ENCODE peak calls at places on chromosome 14, in four cellular contexts. J is astrocyte, M is HepG2, O is fibroblast of lung. F is an unnamed sample.

GRCh38 chr14:77869350-77869749 is 69.4 kb downstream of the ADCK1 start:
- DNase-seq in J (no peak), M (no peak), O (no peak), F (no peak)

GRCh38 chr14:24052656-24053547 is 1.1 kb downstream of the CARMIL3 start:
- DNase-seq in J (no peak), M (no peak), O (no peak), F (no peak)

GRCh38 chr14:102751088-102751487 is 26.2 kb upstream of the TRAF3 start:
- DNase-seq in J (no peak), M (no peak), O (no peak), F (no peak)

GRCh38 chr14:68784298-68784910 is 8.5 kb downstream of the ZFP36L1 start:
- DNase-seq in J (no peak), M (peak; percentile 99), O (peak; percentile 47), F (no peak)

GRCh38 chr14:55077155-55077554 is 25.7 kb downstream of the MAPK1IP1L start:
- DNase-seq in J (no peak), M (peak; percentile 19), O (peak; percentile 15), F (peak; percentile 83)

GRCh38 chr14:96741151-96741977 is 55.8 kb upstream of the VRK1 start:
- DNase-seq in J (no peak), M (no peak), O (peak; percentile 30), F (peak; percentile 37)

GRCh38 chr14:59435987-59436386 is 29.2 kb downstream of the GPR135 start:
- DNase-seq in J (no peak), M (no peak), O (no peak), F (no peak)

GRCh38 chr14:57435923-57436322 is 45.5 kb downstream of the NAA30 start:
- DNase-seq in J (no peak), M (no peak), O (no peak), F (no peak)

GRCh38 chr14:79861111-79861510 is 350.2 kb downstream of the DIO2 start:
- DNase-seq in J (no peak), M (no peak), O (no peak), F (no peak)

GRCh38 chr14:52724360-52724644 is 5.7 kb upstream of the STYX start:
- DNase-seq in J (no peak), M (no peak), O (no peak), F (no peak)

GRCh38 chr14:97281741-97282140 is 484.6 kb downstream of the VRK1 start:
- DNase-seq in J (no peak), M (no peak), O (no peak), F (no peak)

GRCh38 chr14:58964598-58964928 is 223.9 kb upstream of the DAAM1 start:
- DNase-seq in J (no peak), M (no peak), O (no peak), F (no peak)

GRCh38 chr14:41146391-41146790 is 460.3 kb upstream of the LRFN5 start:
- DNase-seq in J (no peak), M (no peak), O (no peak), F (no peak)

GRCh38 chr14:79515158-79515557 is 696.1 kb downstream of the DIO2 start:
- DNase-seq in J (no peak), M (no peak), O (no peak), F (no peak)

GRCh38 chr14:68576031-68576430 is 216.8 kb downstream of the ZFP36L1 start:
- DNase-seq in J (no peak), M (no peak), O (no peak), F (no peak)

GRCh38 chr14:36653412-36653811 is 8.2 kb upstream of the PAX9 start:
- DNase-seq in J (no peak), M (no peak), O (no peak), F (no peak)

GRCh38 chr14:101705733-101706508 is 55.6 kb upstream of the PPP2R5C start:
- DNase-seq in J (peak; percentile 10), M (no peak), O (peak; percentile 23), F (no peak)

GRCh38 chr14:96198430-96199133 is 6.1 kb upstream of the BDKRB2 start:
- DNase-seq in J (no peak), M (no peak), O (no peak), F (no peak)

GRCh38 chr14:64209428-64210165 is 84.6 kb downstream of the ESR2 start:
- DNase-seq in J (no peak), M (no peak), O (peak; percentile 23), F (no peak)

GRCh38 chr14:76391981-76392690 is 16.2 kb downstream of the ESRRB start:
- DNase-seq in J (no peak), M (no peak), O (no peak), F (peak; percentile 66)

GRCh38 chr14:71668942-71669341 is 263.3 kb upstream of the RGS6 start:
- DNase-seq in J (no peak), M (no peak), O (no peak), F (no peak)

GRCh38 chr14:41642402-41643195 is 35.9 kb downstream of the LRFN5 start:
- DNase-seq in J (no peak), M (no peak), O (peak; percentile 7), F (no peak)

GRCh38 chr14:68749487-68750475 is 43.1 kb downstream of the ZFP36L1 start:
- DNase-seq in J (peak; percentile 30), M (no peak), O (peak; percentile 49), F (no peak)

GRCh38 chr14:101843665-101844064 is 82.2 kb downstream of the PPP2R5C start:
- DNase-seq in J (no peak), M (no peak), O (no peak), F (no peak)

GRCh38 chr14:34685819-34686428 is 28.5 kb downstream of the CFL2 start:
- DNase-seq in J (no peak), M (no peak), O (no peak), F (no peak)

GRCh38 chr14:38211258-38211735 is 3.6 kb downstream of the SSTR1 start:
- DNase-seq in J (no peak), M (no peak), O (no peak), F (no peak)

DNA sequence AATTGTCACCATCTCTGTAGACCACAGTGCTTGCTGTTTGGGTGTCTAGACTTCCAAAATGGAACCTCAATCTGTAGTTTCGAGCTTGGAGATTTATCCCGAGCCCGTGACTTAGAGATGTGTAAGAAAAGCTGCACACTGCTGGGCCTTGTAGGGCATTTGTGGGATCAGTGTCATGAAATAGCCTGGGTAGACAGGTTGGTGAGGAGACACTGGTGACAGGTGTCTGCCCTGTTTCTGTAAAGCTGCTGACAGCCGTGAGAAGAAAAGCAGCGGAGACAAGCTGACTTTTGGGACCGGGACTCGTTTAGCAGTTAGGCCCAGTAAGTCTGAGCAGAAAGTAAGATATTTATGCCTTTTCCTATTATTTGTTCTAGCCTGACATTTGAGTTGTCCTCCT is 95.9 kb downstream of the DAD1 start:
- DNase-seq in J (no peak), M (no peak), O (no peak), F (no peak)
- H3K9ac ChIP-seq in J (no peak overlapping the region), M (no peak overlapping the region), O (no peak overlapping the region), F (no peak overlapping the region)

GRCh38 chr14:56268653-56269052 is 150.4 kb downstream of the PELI2 start:
- DNase-seq in J (peak; percentile 36), M (no peak), O (peak; percentile 48), F (no peak)

GRCh38 chr14:56274556-56274955 is 156.3 kb downstream of the PELI2 start:
- DNase-seq in J (no peak), M (no peak), O (no peak), F (no peak)

GRCh38 chr14:56273949-56274348 is 155.7 kb downstream of the PELI2 start:
- DNase-seq in J (no peak), M (no peak), O (no peak), F (no peak)

GRCh38 chr14:56273151-56273550 is 154.9 kb downstream of the PELI2 start:
- DNase-seq in J (peak; percentile 46), M (no peak), O (peak; percentile 66), F (no peak)

GRCh38 chr14:56271988-56272387 is 153.8 kb downstream of the PELI2 start:
- DNase-seq in J (peak; percentile 95), M (no peak), O (peak; percentile 97), F (no peak)
- H3K9ac ChIP-seq in J (peak overlapping the region; percentile 83), M (no peak overlapping the region), O (no peak overlapping the region), F (no peak overlapping the region)

GRCh38 chr14:90421621-90422020 is 24.8 kb downstream of the CALM1 start:
- DNase-seq in J (no peak), M (no peak), O (no peak), F (no peak)

GRCh38 chr14:90418053-90418452 is 21.2 kb downstream of the CALM1 start:
- DNase-seq in J (no peak), M (no peak), O (no peak), F (no peak)

GRCh38 chr14:90416649-90417237 is 19.9 kb downstream of the CALM1 start:
- DNase-seq in J (no peak), M (no peak), O (no peak), F (no peak)

GRCh38 chr14:90421001-90421580 is 24.3 kb downstream of the CALM1 start:
- DNase-seq in J (no peak), M (no peak), O (no peak), F (no peak)

DNA sequence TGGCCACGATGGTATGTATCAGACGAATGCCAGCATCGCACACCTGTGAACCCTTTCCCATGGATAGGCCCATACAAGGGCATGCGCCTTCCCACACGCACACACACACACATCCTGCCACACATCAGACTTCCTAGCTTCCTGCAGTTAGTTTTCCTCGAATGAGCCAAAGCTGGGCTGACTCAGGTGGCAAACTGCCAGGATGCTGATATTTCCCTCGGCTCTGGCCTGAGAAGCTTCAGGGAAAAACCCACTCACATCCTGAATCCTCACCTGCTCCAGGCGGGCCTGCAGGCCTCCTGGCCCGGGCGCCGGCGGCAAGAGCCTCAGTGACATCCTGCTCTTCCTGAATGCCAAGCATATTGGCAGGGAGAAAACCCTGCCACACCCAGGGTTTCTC is 22.4 kb downstream of the CALM1 start:
- DNase-seq in J (peak; percentile 97), M (no peak), O (peak; percentile 97), F (peak; percentile 98)
- H3K9ac ChIP-seq in J (no peak overlapping the region), M (no peak overlapping the region), O (no peak overlapping the region), F (no peak overlapping the region)

GRCh38 chr14:74616507-74616906 is 4.5 kb upstream of the LTBP2 start:
- DNase-seq in J (peak; percentile 89), M (no peak), O (peak; percentile 93), F (peak; percentile 94)

GRCh38 chr14:74619672-74620131 is 7.7 kb upstream of the LTBP2 start:
- DNase-seq in J (peak; percentile 99), M (peak; percentile 63), O (peak; percentile 99), F (peak; percentile 73)

GRCh38 chr14:74620497-74620921 is 8.5 kb upstream of the LTBP2 start:
- DNase-seq in J (peak; percentile 100), M (peak; percentile 72), O (peak; percentile 100), F (peak; percentile 99)

GRCh38 chr14:74616996-74617700 is 5.1 kb upstream of the LTBP2 start:
- DNase-seq in J (peak; percentile 58), M (no peak), O (peak; percentile 72), F (no peak)

DNA sequence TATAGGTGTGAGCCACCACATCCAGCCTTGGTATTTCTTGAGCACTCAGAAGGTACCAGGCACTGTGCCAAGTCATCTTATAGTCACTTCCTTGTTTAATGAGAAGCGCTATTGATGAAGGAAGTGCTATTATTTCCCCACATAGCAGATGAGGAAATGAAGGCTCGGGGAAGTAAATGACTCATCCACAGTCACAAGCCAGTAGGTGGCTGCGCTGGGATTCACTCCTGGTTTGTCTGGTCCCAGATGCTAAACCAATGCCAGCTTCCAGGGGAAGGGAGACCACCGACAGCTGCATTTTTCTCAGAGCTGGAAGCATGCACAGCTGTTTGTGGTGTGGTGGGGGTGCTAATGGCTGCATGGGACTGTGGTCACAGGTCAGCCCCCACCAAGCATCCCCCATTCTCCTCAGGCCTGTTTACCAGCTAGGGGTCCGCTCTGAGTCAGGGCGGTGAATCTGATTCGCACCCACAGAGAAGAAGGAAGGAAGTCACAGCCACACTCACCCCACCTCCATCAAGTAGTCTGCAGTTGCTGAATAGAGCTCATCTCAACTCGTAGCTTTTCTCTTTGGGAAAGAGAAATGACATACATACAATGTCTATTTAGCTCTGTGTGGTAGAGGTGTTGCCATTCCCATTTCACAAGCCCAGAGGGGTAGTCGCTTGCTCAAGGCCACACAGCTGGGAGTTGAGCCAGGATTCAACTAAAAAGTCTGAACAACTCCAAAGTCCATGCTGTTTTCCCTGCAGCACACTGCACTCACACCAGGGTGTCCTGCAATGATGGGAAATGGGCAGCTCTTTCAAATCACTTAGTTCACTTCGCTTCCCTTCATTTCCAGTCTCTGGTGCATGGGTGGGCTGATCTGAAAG is 6.3 kb upstream of the LTBP2 start:
- DNase-seq in J (peak; percentile 67), M (peak; percentile 90), O (peak; percentile 77), F (peak; percentile 72)
- H3K9ac ChIP-seq in J (peak overlapping the region; percentile 69), M (peak overlapping the region; percentile 42), O (no peak overlapping the region), F (no peak overlapping the region)

F was measured in mammary epithelial cell.